ENCODE peak calls at places on chromosome 9, in eight cellular contexts. Y is ELF-1; B is adipocyte; I is Jurkat, Clone E6-1; X is lung; D is stimulated activated CD8-positive, alpha-beta memory T cell treated with anti-CD3 and anti-CD28 coated beads, Interleukin-15, amount 100 ng/mL, for 1 hour; U is LNCaP clone FGC; E is RPMI7951. M is an unnamed sample.
A peak's percentile ranks its signal among the peaks of the same experiment; 100 is the strongest.

GRCh38 chr9:19154135-19154612 is 26.9 kb upstream of the PLIN2 start:
- DNase-seq in Y (peak; percentile 82), B (peak; percentile 52), I (no peak), X (peak; percentile 62), D (no peak), U (no peak), E (peak; percentile 66), M (no peak)

GRCh38 chr9:38415846-38416245 is 8.4 kb downstream of the IGFBPL1 start:
- DNase-seq in Y (peak; percentile 57), B (no peak), I (no peak), X (no peak), D (no peak), U (no peak), E (no peak), M (no peak)

GRCh38 chr9:69446496-69446895 is 121.5 kb downstream of the ENTREP1 start:
- DNase-seq in Y (no peak), B (no peak), I (no peak), X (no peak), D (no peak), U (no peak), E (no peak), M (no peak)

GRCh38 chr9:132888151-132888550 is 9.5 kb downstream of the SPACA9 start:
- DNase-seq in Y (no peak), B (no peak), I (no peak), X (no peak), D (no peak), U (no peak), E (no peak), M (no peak)

GRCh38 chr9:91948061-91948422 is 2.0 kb downstream of the ROR2 start:
- DNase-seq in Y (peak; percentile 80), B (no peak), I (no peak), X (no peak), D (no peak), U (no peak), E (no peak), M (no peak)

GRCh38 chr9:13205824-13206223 is 73.7 kb downstream of the MPDZ start:
- DNase-seq in Y (no peak), B (no peak), I (no peak), X (no peak), D (no peak), U (no peak), E (no peak), M (no peak)

GRCh38 chr9:121269030-121269887 is 1.3 kb downstream of the GSN start:
- DNase-seq in Y (peak; percentile 81), B (peak; percentile 70), I (no peak), X (no peak), D (no peak), U (no peak), E (peak; percentile 77), M (no peak)

GRCh38 chr9:20606637-20607036 is 15.7 kb downstream of the MLLT3 start:
- DNase-seq in Y (no peak), B (no peak), I (no peak), X (peak; percentile 58), D (no peak), U (no peak), E (no peak), M (no peak)

GRCh38 chr9:96651626-96652025 is 3.5 kb downstream of the PRXL2C start:
- DNase-seq in Y (no peak), B (peak; percentile 74), I (peak; percentile 23), X (no peak), D (no peak), U (no peak), E (peak; percentile 21), M (peak; percentile 15)

GRCh38 chr9:104906441-104907277 is 21.3 kb downstream of the ABCA1 start:
- DNase-seq in Y (no peak), B (peak; percentile 64), I (no peak), X (no peak), D (no peak), U (no peak), E (peak; percentile 94), M (no peak)

GRCh38 chr9:134010774-134011173 is 14.5 kb upstream of the BRD3OS start:
- DNase-seq in Y (no peak), B (no peak), I (no peak), X (no peak), D (no peak), U (no peak), E (peak; percentile 95), M (no peak)

GRCh38 chr9:79107911-79108676 is 463.7 kb upstream of the TLE4 start:
- DNase-seq in Y (no peak), B (peak; percentile 11), I (no peak), X (no peak), D (no peak), U (no peak), E (no peak), M (no peak)

GRCh38 chr9:137550958-137551655 is 572 bp upstream of the MRPL41 start:
- DNase-seq in Y (peak; percentile 88), B (no peak), I (no peak), X (peak; percentile 57), D (no peak), U (no peak), E (peak; percentile 65), M (peak; percentile 46)